ENCODE peak calls at places on chromosomes 2 and 18, in nine cellular contexts. B is pancreas, O is body of pancreas, A is AG10803, N is breast epithelium, V is neural progenitor cell, F is cardiac fibroblast, Q is stomach, R is tibial nerve. I is an unnamed sample.

GRCh38 chr2:67135201-67135600 is 261.9 kb upstream of the ETAA1 start:
- DNase-seq in B (no peak), O (no peak), A (no peak), N (no peak), V (no peak), F (no peak), Q (no peak), R (no peak), I (no peak)

GRCh38 chr2:146982393-146982846 is 862.4 kb upstream of the ACVR2A start:
- DNase-seq in B (no peak), O (no peak), A (peak), N (peak), V (no peak), F (peak), Q (peak), R (no peak), I (peak)

GRCh38 chr2:236631361-236632291 is 62.0 kb downstream of the ACKR3 start:
- DNase-seq in B (no peak), O (no peak), A (no peak), N (no peak), V (no peak), F (no peak), Q (peak), R (no peak), I (no peak)

GRCh38 chr2:118016911-118017310 is 3.0 kb upstream of the CCDC93 start:
- DNase-seq in B (no peak), O (no peak), A (no peak), N (no peak), V (no peak), F (peak), Q (no peak), R (no peak), I (no peak)

GRCh38 chr2:111975053-111975552 is 76.7 kb downstream of the MERTK start:
- DNase-seq in B (no peak), O (no peak), A (peak), N (no peak), V (no peak), F (peak), Q (peak), R (no peak), I (peak)

GRCh38 chr2:239917957-239918481 is 107.1 kb downstream of the NDUFA10 start:
- DNase-seq in B (peak), O (no peak), A (no peak), N (no peak), V (no peak), F (no peak), Q (peak), R (no peak), I (no peak)

GRCh38 chr2:120761164-120761861 is 25.6 kb downstream of the GLI2 start:
- DNase-seq in B (peak), O (no peak), A (no peak), N (no peak), V (no peak), F (no peak), Q (no peak), R (no peak), I (no peak)

GRCh38 chr18:48997985-48998831 is 47.4 kb upstream of the SMAD7 start:
- DNase-seq in B (no peak), O (peak), A (peak), N (peak), V (peak), F (peak), Q (no peak), R (no peak), I (peak)

GRCh38 chr2:24558781-24559540 is 67.9 kb downstream of the NCOA1 start:
- DNase-seq in B (no peak), O (no peak), A (no peak), N (no peak), V (no peak), F (no peak), Q (no peak), R (no peak), I (peak)

GRCh38 chr2:46277470-46278190 is 19.6 kb upstream of the EPAS1 start:
- DNase-seq in B (no peak), O (no peak), A (no peak), N (no peak), V (no peak), F (no peak), Q (no peak), R (no peak), I (no peak)

GRCh38 chr2:207337234-207338219 is 171.8 kb upstream of the KLF7 start:
- DNase-seq in B (no peak), O (no peak), A (no peak), N (no peak), V (no peak), F (peak), Q (no peak), R (no peak), I (peak)

GRCh38 chr2:120465012-120465700 is 119.2 kb downstream of the INHBB start:
- DNase-seq in B (peak), O (no peak), A (no peak), N (no peak), V (no peak), F (no peak), Q (no peak), R (no peak), I (no peak)

GRCh38 chr2:71882949-71883472 is 264.7 kb downstream of the CYP26B1 start:
- DNase-seq in B (peak), O (peak), A (peak), N (peak), V (no peak), F (peak), Q (peak), R (peak), I (peak)

GRCh38 chr2:120510751-120511395 is 164.9 kb downstream of the INHBB start:
- DNase-seq in B (peak), O (no peak), A (no peak), N (no peak), V (no peak), F (no peak), Q (no peak), R (no peak), I (no peak)

GRCh38 chr2:116915673-116916072 is 898.8 kb upstream of the DDX18 start:
- DNase-seq in B (no peak), O (no peak), A (no peak), N (no peak), V (no peak), F (no peak), Q (no peak), R (no peak), I (no peak)

GRCh38 chr2:201360256-201360655 is 3.1 kb upstream of the FLACC1 start:
- DNase-seq in B (no peak), O (no peak), A (no peak), N (no peak), V (no peak), F (no peak), Q (no peak), R (no peak), I (no peak)

GRCh38 chr2:20576598-20577115 is 74.2 kb downstream of the HS1BP3 start:
- DNase-seq in B (no peak), O (no peak), A (no peak), N (no peak), V (no peak), F (peak), Q (no peak), R (no peak), I (no peak)

GRCh38 chr18:6836331-6836730 is 106.8 kb downstream of the ARHGAP28 start:
- DNase-seq in B (no peak), O (no peak), A (no peak), N (no peak), V (no peak), F (no peak), Q (no peak), R (no peak), I (no peak)

GRCh38 chr2:101921319-101921960 is 70.3 kb upstream of the IL1R2 start:
- DNase-seq in B (no peak), O (no peak), A (no peak), N (no peak), V (no peak), F (no peak), Q (no peak), R (no peak), I (no peak)

GRCh38 chr2:9950521-9951271 is 797 bp upstream of the GRHL1 start:
- DNase-seq in B (no peak), O (peak), A (no peak), N (no peak), V (peak), F (no peak), Q (peak), R (no peak), I (no peak)

GRCh38 chr2:147165682-147166081 is 679.1 kb upstream of the ACVR2A start:
- DNase-seq in B (no peak), O (no peak), A (no peak), N (no peak), V (no peak), F (no peak), Q (no peak), R (no peak), I (no peak)

GRCh38 chr2:106032676-106033075 is 161.4 kb downstream of the UXS1 start:
- DNase-seq in B (no peak), O (no peak), A (no peak), N (no peak), V (no peak), F (peak), Q (no peak), R (no peak), I (no peak)

GRCh38 chr2:98747888-98748287 is 17.0 kb upstream of the MGAT4A start:
- DNase-seq in B (no peak), O (no peak), A (no peak), N (no peak), V (no peak), F (no peak), Q (no peak), R (no peak), I (no peak)

GRCh38 chr18:52995875-52996274 is 655.9 kb downstream of the DCC start:
- DNase-seq in B (no peak), O (no peak), A (no peak), N (no peak), V (no peak), F (no peak), Q (no peak), R (no peak), I (no peak)

GRCh38 chr2:10500601-10501361 is 52.7 kb upstream of the ODC1 start:
- DNase-seq in B (no peak), O (no peak), A (no peak), N (peak), V (no peak), F (peak), Q (peak), R (no peak), I (no peak)

GRCh38 chr2:200023570-200023969 is 68.2 kb downstream of the MAIP1 start:
- DNase-seq in B (no peak), O (no peak), A (no peak), N (no peak), V (no peak), F (no peak), Q (no peak), R (no peak), I (no peak)

GRCh38 chr2:134539946-134540345 is 178.9 kb downstream of the TMEM163 start:
- DNase-seq in B (no peak), O (no peak), A (no peak), N (no peak), V (no peak), F (no peak), Q (no peak), R (no peak), I (no peak)

GRCh38 chr2:241223211-241224067 is 35.0 kb downstream of the ANO7 start:
- DNase-seq in B (peak), O (no peak), A (no peak), N (no peak), V (no peak), F (peak), Q (no peak), R (no peak), I (no peak)

GRCh38 chr2:12493031-12493513 is 223.7 kb upstream of the TRIB2 start:
- DNase-seq in B (no peak), O (no peak), A (peak), N (no peak), V (no peak), F (peak), Q (no peak), R (no peak), I (no peak)

GRCh38 chr18:29076645-29077044 is 899.7 kb upstream of the CDH2 start:
- DNase-seq in B (no peak), O (no peak), A (no peak), N (no peak), V (no peak), F (no peak), Q (no peak), R (no peak), I (no peak)

GRCh38 chr2:5111581-5111980 is 580.6 kb upstream of the SOX11 start:
- DNase-seq in B (no peak), O (no peak), A (no peak), N (peak), V (no peak), F (no peak), Q (no peak), R (no peak), I (no peak)

GRCh38 chr2:70995227-70995729 is 605 bp upstream of the TEX261 start:
- DNase-seq in B (no peak), O (no peak), A (peak), N (no peak), V (peak), F (peak), Q (peak), R (no peak), I (no peak)

GRCh38 chr2:229268626-229269025 is 2.5 kb downstream of the PID1 start:
- DNase-seq in B (no peak), O (no peak), A (peak), N (no peak), V (no peak), F (no peak), Q (no peak), R (no peak), I (no peak)

GRCh38 chr2:584863-585823 is 92.1 kb downstream of the TMEM18 start:
- DNase-seq in B (no peak), O (no peak), A (no peak), N (peak), V (peak), F (no peak), Q (no peak), R (no peak), I (no peak)

GRCh38 chr2:239597216-239597615 is 196.4 kb upstream of the HDAC4 start:
- DNase-seq in B (peak), O (peak), A (no peak), N (no peak), V (no peak), F (no peak), Q (no peak), R (no peak), I (no peak)

GRCh38 chr2:43192039-43192438 is 34.4 kb downstream of the ZFP36L2 start:
- DNase-seq in B (no peak), O (no peak), A (no peak), N (no peak), V (no peak), F (peak), Q (no peak), R (no peak), I (no peak)

GRCh38 chr2:174490032-174490431 is 3.2 kb upstream of the GPR155 start:
- DNase-seq in B (no peak), O (no peak), A (no peak), N (no peak), V (no peak), F (no peak), Q (no peak), R (no peak), I (no peak)

GRCh38 chr2:174491947-174492346 is 5.1 kb upstream of the GPR155 start:
- DNase-seq in B (no peak), O (no peak), A (no peak), N (no peak), V (no peak), F (no peak), Q (no peak), R (no peak), I (no peak)

GRCh38 chr2:174492963-174493431 is 6.2 kb upstream of the GPR155 start:
- DNase-seq in B (no peak), O (no peak), A (no peak), N (no peak), V (no peak), F (no peak), Q (no peak), R (no peak), I (no peak)

GRCh38 chr2:174495365-174496012 is 8.7 kb upstream of the GPR155 start:
- DNase-seq in B (no peak), O (no peak), A (peak), N (no peak), V (peak), F (no peak), Q (no peak), R (no peak), I (no peak)

DNA sequence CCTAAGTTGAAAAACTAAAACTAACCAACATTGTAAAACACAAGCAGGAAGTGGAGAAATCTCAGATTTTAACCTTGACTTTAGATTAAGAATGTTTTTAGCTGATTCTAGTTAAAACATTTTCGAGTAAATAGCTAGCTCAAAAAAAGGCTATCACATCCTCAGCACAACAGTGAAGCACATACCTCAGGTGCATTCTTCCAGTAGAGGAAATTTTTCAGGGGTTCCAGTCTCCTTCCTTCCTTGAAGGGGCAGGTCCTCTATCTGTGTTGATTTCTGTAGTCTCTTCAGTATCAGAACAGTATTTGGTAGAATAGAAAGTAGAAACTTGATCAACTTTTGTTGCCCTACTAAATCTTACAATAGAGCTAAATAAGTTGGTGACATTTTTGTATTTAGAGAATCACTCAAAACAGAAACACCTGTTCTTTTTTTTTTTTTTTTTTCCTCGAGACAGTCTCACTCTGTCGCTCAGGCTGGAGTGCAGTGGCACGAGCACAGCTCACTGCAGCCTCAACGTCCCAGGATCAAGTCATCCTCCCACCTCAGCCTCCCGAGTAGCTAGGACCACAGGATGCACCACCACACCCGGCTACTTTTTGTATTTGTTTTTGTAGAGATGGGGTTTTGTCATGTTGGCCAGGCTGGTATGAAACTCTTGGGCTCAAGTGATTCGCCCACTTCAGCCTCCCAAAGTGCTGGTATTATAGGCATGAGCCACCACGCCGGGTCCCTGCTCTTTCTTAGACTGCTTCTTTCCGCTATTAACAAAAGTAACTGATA is 6.9 kb upstream of the GPR155 start:
- DNase-seq in B (no peak), O (no peak), A (no peak), N (no peak), V (no peak), F (no peak), Q (no peak), R (no peak), I (no peak)
- H3K4me3 ChIP-seq in B (no peak), O (no peak), A (no peak), N (no peak), V (no peak), F (no peak), Q (no peak), R (no peak), I (no peak)

DNA sequence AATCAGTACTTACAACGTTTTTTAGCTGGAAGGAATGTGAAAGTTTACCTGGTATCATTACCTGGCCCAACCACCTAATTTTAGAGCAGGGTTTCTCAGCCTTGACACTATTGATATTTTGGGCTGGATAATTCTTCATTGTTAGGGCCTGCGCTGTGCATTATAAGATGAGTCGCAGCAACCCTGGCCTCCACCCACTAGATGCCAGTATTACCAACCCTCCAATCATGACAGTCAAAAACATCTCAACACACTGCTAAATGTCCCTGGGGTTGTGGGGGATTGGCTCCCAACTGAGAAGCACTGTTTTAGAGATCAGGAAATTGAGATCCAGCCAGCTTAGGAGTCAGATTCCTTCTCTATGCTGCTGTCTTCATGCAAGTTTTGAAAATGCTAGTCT is 265.3 kb upstream of the TCF4 start:
- DNase-seq in B (no peak), O (no peak), A (no peak), N (no peak), V (no peak), F (no peak), Q (no peak), R (no peak), I (no peak)
- TF ChIP-seq CTCF in B (no peak), O (no peak), A (no peak), N (no peak), V (no peak), F (no peak), Q (no peak), R (no peak), I (no peak)

DNA sequence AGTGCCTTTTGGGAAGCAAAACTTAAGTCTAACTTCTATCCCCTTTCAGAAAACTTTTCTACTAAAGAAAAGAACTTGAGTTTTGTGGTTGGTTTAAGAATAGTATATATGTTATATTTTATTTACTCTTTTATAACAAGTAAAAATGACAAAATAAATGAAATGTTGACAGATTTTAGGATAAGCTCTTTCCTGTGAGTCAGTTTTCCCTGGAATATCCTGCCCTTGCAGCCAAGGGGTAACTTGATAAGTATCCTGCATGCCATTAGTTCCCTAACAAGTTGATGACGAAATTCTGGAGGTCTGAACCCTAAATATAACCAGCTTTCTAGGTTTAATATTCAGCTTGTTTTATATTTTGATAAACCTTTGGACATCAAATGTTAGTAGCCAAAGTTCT is 7.3 kb upstream of the HTR2B start:
- DNase-seq in B (no peak), O (no peak), A (peak), N (no peak), V (no peak), F (peak), Q (no peak), R (no peak), I (no peak)
- H3K4me3 ChIP-seq in B (no peak), O (no peak), A (no peak), N (no peak), V (no peak), F (no peak), Q (no peak), R (no peak), I (no peak)

DNA sequence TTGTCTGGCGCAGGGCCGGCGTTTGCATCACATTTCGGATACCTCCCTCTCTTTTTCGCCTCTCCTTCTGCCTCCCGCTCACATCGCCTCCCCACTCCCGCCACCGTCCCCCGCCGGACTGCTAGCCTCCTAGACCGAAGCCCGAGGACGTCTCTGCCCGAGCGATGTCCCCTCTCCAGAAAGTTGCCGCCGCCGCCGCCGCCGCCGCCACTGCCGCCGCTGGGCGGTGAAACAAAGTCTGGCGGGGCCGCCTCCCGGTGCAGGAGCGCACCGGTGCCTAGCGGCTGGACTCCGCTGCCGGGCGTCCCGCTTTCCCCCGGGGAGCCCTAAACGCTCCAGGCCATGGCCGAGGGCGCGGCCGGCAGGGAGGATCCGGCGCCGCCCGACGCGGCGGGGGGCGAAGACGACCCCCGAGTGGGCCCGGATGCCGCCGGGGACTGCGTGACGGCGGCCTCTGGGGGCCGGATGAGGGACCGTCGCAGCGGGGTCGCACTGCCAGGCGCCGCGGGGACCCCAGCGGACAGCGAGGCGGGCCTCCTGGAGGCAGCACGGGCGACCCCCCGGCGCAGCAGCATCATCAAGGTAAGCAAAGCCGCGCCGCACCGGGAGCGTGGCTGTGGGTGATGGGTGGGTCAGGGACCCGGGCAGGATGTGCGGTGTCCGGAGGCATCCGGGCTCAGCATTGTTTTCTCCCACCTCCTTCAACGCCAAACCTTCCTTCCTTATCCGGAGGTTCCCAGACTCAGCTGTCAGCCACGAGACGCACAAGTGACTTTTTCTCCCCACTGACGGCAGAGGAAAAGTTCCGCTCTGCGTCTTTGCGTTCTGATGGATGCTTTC is 585 bp downstream of the PLCL1 start:
- DNase-seq in B (peak), O (no peak), A (peak), N (peak), V (peak), F (peak), Q (no peak), R (no peak), I (no peak)
- TF ChIP-seq CTCF in B (no peak), O (no peak), A (no peak), N (no peak), V (no peak), F (no peak), Q (peak), R (no peak), I (no peak)

I was measured in epithelial cell of proximal tubule.